ENCODE peak calls at places on chromosomes 13 and 19, in six cellular contexts. One of them, this sample, is unnamed. For H3K36me3, the result is how much of the 10 kb centered on the place peaks cover.

GRCh38 chr19:19464339-19465098 is 50.8 kb downstream of the TSSK6 start:
- DNase-seq in psoas muscle: peak
- DNase-seq in CD8-positive, alpha-beta T cell: no peak
- DNase-seq in endothelial cell of umbilical vein: peak
- DNase-seq in ovary: no peak
- DNase-seq in upper lobe of right lung: no peak
- DNase-seq in this sample: peak

GRCh38 chr19:52716578-52716977 is 18.3 kb downstream of the ZNF611 start:
- DNase-seq in endothelial cell of umbilical vein: no peak
- DNase-seq in CD8-positive, alpha-beta T cell: no peak
- DNase-seq in psoas muscle: no peak
- DNase-seq in upper lobe of right lung: no peak
- DNase-seq in ovary: no peak
- DNase-seq in this sample: no peak

GRCh38 chr13:77740931-77741586 is 43.6 kb downstream of the SLAIN1 start:
- DNase-seq in ovary: no peak
- DNase-seq in psoas muscle: no peak
- DNase-seq in endothelial cell of umbilical vein: no peak
- DNase-seq in upper lobe of right lung: no peak
- DNase-seq in CD8-positive, alpha-beta T cell: no peak
- DNase-seq in this sample: no peak

GRCh38 chr13:112783135-112783945 is 93.5 kb downstream of the ATP11A start:
- DNase-seq in ovary: peak
- DNase-seq in upper lobe of right lung: peak
- DNase-seq in CD8-positive, alpha-beta T cell: no peak
- DNase-seq in psoas muscle: no peak
- DNase-seq in endothelial cell of umbilical vein: no peak
- DNase-seq in this sample: peak

GRCh38 chr13:77359171-77359570 is 32.3 kb upstream of the MYCBP2 start:
- DNase-seq in CD8-positive, alpha-beta T cell: no peak
- DNase-seq in upper lobe of right lung: no peak
- DNase-seq in endothelial cell of umbilical vein: no peak
- DNase-seq in ovary: no peak
- DNase-seq in psoas muscle: no peak
- DNase-seq in this sample: no peak

GRCh38 chr13:48603375-48603774 is 50.4 kb upstream of the CYSLTR2 start:
- DNase-seq in endothelial cell of umbilical vein: no peak
- DNase-seq in CD8-positive, alpha-beta T cell: no peak
- DNase-seq in ovary: no peak
- DNase-seq in psoas muscle: no peak
- DNase-seq in upper lobe of right lung: no peak
- DNase-seq in this sample: no peak

GRCh38 chr19:54694648-54695047 is 29.6 kb upstream of the KIR3DL3 start:
- DNase-seq in upper lobe of right lung: no peak
- DNase-seq in endothelial cell of umbilical vein: no peak
- DNase-seq in psoas muscle: no peak
- DNase-seq in ovary: no peak
- DNase-seq in CD8-positive, alpha-beta T cell: no peak
- DNase-seq in this sample: no peak

GRCh38 chr19:33795370-33796163 is 1.1 kb upstream of the KCTD15 start:
- DNase-seq in ovary: peak
- DNase-seq in psoas muscle: peak
- DNase-seq in CD8-positive, alpha-beta T cell: no peak
- DNase-seq in upper lobe of right lung: peak
- DNase-seq in endothelial cell of umbilical vein: peak
- DNase-seq in this sample: peak

GRCh38 chr19:31166206-31166605 is 183.0 kb downstream of the TSHZ3 start:
- DNase-seq in psoas muscle: no peak
- DNase-seq in CD8-positive, alpha-beta T cell: no peak
- DNase-seq in endothelial cell of umbilical vein: no peak
- DNase-seq in ovary: no peak
- DNase-seq in upper lobe of right lung: no peak
- DNase-seq in this sample: no peak

GRCh38 chr19:46928951-46929350 is 68.2 kb downstream of the ARHGAP35 start:
- DNase-seq in CD8-positive, alpha-beta T cell: no peak
- DNase-seq in upper lobe of right lung: no peak
- DNase-seq in ovary: no peak
- DNase-seq in endothelial cell of umbilical vein: no peak
- DNase-seq in psoas muscle: no peak
- DNase-seq in this sample: no peak

GRCh38 chr13:33932765-33933406 is 114.9 kb downstream of the RFC3 start:
- DNase-seq in CD8-positive, alpha-beta T cell: no peak
- DNase-seq in upper lobe of right lung: no peak
- DNase-seq in endothelial cell of umbilical vein: no peak
- DNase-seq in ovary: no peak
- DNase-seq in psoas muscle: no peak
- DNase-seq in this sample: peak

GRCh38 chr19:55370305-55370988 is at the start of gene IL11:
- DNase-seq in upper lobe of right lung: no peak
- DNase-seq in CD8-positive, alpha-beta T cell: no peak
- DNase-seq in psoas muscle: no peak
- DNase-seq in ovary: no peak
- DNase-seq in endothelial cell of umbilical vein: no peak
- DNase-seq in this sample: peak

DNA sequence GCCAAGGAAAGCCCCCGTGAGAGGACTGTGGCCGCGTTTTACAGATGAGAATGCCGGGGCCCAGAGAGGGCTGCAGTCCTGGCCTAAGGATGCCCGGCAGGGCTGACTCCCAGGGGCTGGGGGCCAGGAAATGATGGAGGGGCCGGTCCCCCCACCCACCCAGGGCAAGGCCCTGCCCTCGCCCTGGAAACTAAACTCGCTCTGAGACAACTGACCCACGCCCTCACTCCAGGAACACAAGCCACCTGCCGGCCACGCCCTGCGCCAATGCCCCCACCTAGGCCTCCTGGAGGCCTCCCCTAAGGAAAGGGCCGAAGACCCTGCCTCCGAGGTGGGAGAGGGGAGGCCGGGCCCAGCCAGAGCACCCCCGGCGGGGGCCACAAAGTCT is 7.2 kb downstream of the ZBTB7A start:
- DNase-seq in ovary: no peak
- DNase-seq in CD8-positive, alpha-beta T cell: no peak
- DNase-seq in endothelial cell of umbilical vein: no peak
- DNase-seq in upper lobe of right lung: no peak
- DNase-seq in psoas muscle: no peak
- DNase-seq in this sample: no peak
- H3K4me3 ChIP-seq in ovary: peak
- H3K4me3 ChIP-seq in CD8-positive, alpha-beta T cell: no peak
- H3K4me3 ChIP-seq in endothelial cell of umbilical vein: no peak
- H3K4me3 ChIP-seq in upper lobe of right lung: peak
- H3K4me3 ChIP-seq in psoas muscle: peak
- H3K4me3 ChIP-seq in this sample: no peak

GRCh38 chr13:46600943-46601311 is 48.0 kb downstream of the LRCH1 start:
- DNase-seq in upper lobe of right lung: no peak
- DNase-seq in endothelial cell of umbilical vein: no peak
- DNase-seq in CD8-positive, alpha-beta T cell: no peak
- DNase-seq in ovary: no peak
- DNase-seq in psoas muscle: no peak
- DNase-seq in this sample: no peak
- H3K27ac ChIP-seq in upper lobe of right lung: no peak
- H3K27ac ChIP-seq in endothelial cell of umbilical vein: no peak
- H3K27ac ChIP-seq in CD8-positive, alpha-beta T cell: no peak
- H3K27ac ChIP-seq in ovary: no peak
- H3K27ac ChIP-seq in psoas muscle: no peak
- H3K27ac ChIP-seq in this sample: no peak

GRCh38 chr13:40982772-40983171 is 36.3 kb downstream of the ELF1 start:
- DNase-seq in endothelial cell of umbilical vein: peak
- DNase-seq in CD8-positive, alpha-beta T cell: peak
- DNase-seq in psoas muscle: no peak
- DNase-seq in ovary: no peak
- DNase-seq in upper lobe of right lung: no peak
- DNase-seq in this sample: peak

GRCh38 chr13:40981949-40982348 is 37.2 kb downstream of the ELF1 start:
- DNase-seq in upper lobe of right lung: no peak
- DNase-seq in psoas muscle: no peak
- DNase-seq in CD8-positive, alpha-beta T cell: no peak
- DNase-seq in ovary: no peak
- DNase-seq in endothelial cell of umbilical vein: peak
- DNase-seq in this sample: no peak

GRCh38 chr13:40979232-40979631 is 39.9 kb downstream of the ELF1 start:
- DNase-seq in CD8-positive, alpha-beta T cell: no peak
- DNase-seq in psoas muscle: no peak
- DNase-seq in upper lobe of right lung: no peak
- DNase-seq in endothelial cell of umbilical vein: peak
- DNase-seq in ovary: no peak
- DNase-seq in this sample: no peak

GRCh38 chr13:40981361-40981760 is 37.8 kb downstream of the ELF1 start:
- DNase-seq in CD8-positive, alpha-beta T cell: no peak
- DNase-seq in endothelial cell of umbilical vein: peak
- DNase-seq in psoas muscle: no peak
- DNase-seq in ovary: no peak
- DNase-seq in upper lobe of right lung: no peak
- DNase-seq in this sample: no peak

GRCh38 chr13:40980466-40980865 is 38.6 kb downstream of the ELF1 start:
- DNase-seq in upper lobe of right lung: no peak
- DNase-seq in endothelial cell of umbilical vein: peak
- DNase-seq in CD8-positive, alpha-beta T cell: no peak
- DNase-seq in psoas muscle: no peak
- DNase-seq in ovary: no peak
- DNase-seq in this sample: no peak
- H3K36me3 ChIP-seq in upper lobe of right lung: under half
- H3K36me3 ChIP-seq in endothelial cell of umbilical vein: under half
- H3K36me3 ChIP-seq in CD8-positive, alpha-beta T cell: under half
- H3K36me3 ChIP-seq in psoas muscle: under half
- H3K36me3 ChIP-seq in ovary: under half
- H3K36me3 ChIP-seq in this sample: under half

GRCh38 chr19:3664879-3665642 is 35.2 kb downstream of the PIP5K1C start:
- DNase-seq in CD8-positive, alpha-beta T cell: no peak
- DNase-seq in endothelial cell of umbilical vein: no peak
- DNase-seq in ovary: no peak
- DNase-seq in upper lobe of right lung: no peak
- DNase-seq in psoas muscle: no peak
- DNase-seq in this sample: no peak
- H3K4me3 ChIP-seq in CD8-positive, alpha-beta T cell: no peak
- H3K4me3 ChIP-seq in endothelial cell of umbilical vein: no peak
- H3K4me3 ChIP-seq in ovary: no peak
- H3K4me3 ChIP-seq in upper lobe of right lung: no peak
- H3K4me3 ChIP-seq in psoas muscle: no peak
- H3K4me3 ChIP-seq in this sample: no peak

GRCh38 chr13:20843177-20843576 is 59.4 kb downstream of the XPO4 start:
- DNase-seq in CD8-positive, alpha-beta T cell: no peak
- DNase-seq in ovary: no peak
- DNase-seq in psoas muscle: no peak
- DNase-seq in endothelial cell of umbilical vein: peak
- DNase-seq in upper lobe of right lung: no peak
- DNase-seq in this sample: no peak

GRCh38 chr13:20848203-20848602 is 54.3 kb downstream of the XPO4 start:
- DNase-seq in psoas muscle: no peak
- DNase-seq in CD8-positive, alpha-beta T cell: no peak
- DNase-seq in ovary: no peak
- DNase-seq in upper lobe of right lung: no peak
- DNase-seq in endothelial cell of umbilical vein: no peak
- DNase-seq in this sample: no peak

GRCh38 chr13:20847298-20847697 is 55.2 kb downstream of the XPO4 start:
- DNase-seq in psoas muscle: no peak
- DNase-seq in ovary: no peak
- DNase-seq in upper lobe of right lung: no peak
- DNase-seq in CD8-positive, alpha-beta T cell: no peak
- DNase-seq in endothelial cell of umbilical vein: no peak
- DNase-seq in this sample: peak

GRCh38 chr13:20851844-20852402 is 50.6 kb downstream of the XPO4 start:
- DNase-seq in CD8-positive, alpha-beta T cell: no peak
- DNase-seq in psoas muscle: no peak
- DNase-seq in ovary: no peak
- DNase-seq in upper lobe of right lung: peak
- DNase-seq in endothelial cell of umbilical vein: no peak
- DNase-seq in this sample: no peak

GRCh38 chr13:20848944-20849343 is 53.6 kb downstream of the XPO4 start:
- DNase-seq in ovary: no peak
- DNase-seq in upper lobe of right lung: no peak
- DNase-seq in endothelial cell of umbilical vein: no peak
- DNase-seq in psoas muscle: no peak
- DNase-seq in CD8-positive, alpha-beta T cell: no peak
- DNase-seq in this sample: no peak
- H3K27ac ChIP-seq in ovary: no peak
- H3K27ac ChIP-seq in upper lobe of right lung: no peak
- H3K27ac ChIP-seq in endothelial cell of umbilical vein: no peak
- H3K27ac ChIP-seq in psoas muscle: peak
- H3K27ac ChIP-seq in CD8-positive, alpha-beta T cell: no peak
- H3K27ac ChIP-seq in this sample: no peak

DNA sequence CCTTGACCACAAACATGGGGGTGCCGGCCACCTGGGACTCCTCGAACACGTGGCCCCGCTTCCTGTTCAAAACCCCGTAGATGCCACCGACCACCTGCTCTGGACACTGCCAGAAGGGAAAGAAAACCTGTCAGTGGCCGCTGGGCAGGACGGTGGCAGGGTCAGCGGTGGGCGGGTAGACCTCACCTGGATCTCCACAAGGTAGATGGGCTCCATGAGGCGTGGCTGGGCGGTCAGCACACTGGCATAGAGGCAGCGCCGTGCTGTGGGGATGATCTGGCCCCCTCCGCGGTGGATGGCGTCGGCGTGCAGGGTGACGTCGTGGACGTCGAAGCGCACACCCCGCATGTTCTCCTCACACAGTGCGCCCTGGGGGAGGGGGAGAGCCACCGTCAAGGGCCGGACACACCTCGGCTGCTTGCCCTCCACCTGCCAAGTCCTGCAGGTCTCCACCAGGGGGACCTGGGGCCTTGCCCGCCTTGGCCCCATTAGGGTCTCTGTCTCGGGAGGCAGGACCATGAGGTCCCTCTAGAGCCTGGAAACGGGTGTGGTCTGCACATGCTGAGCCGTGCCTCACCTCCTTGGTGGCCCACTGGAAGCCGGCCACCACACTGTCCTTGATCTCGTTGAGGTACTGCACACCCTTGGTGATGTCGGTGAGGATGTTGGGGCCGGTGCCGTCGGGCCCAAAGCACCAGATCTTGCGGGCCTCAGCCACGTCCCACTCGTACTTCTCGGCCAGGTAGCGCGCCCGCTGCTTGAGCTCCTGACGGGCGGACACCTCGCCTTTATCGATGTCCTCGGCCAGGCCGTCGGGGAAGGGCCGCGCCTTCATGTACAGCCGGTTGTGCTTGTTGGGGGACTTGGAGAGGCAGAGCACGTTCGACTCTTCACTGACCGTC is 6.6 kb upstream of the DAPK3 start:
- DNase-seq in CD8-positive, alpha-beta T cell: no peak
- DNase-seq in ovary: peak
- DNase-seq in psoas muscle: peak
- DNase-seq in endothelial cell of umbilical vein: no peak
- DNase-seq in upper lobe of right lung: no peak
- DNase-seq in this sample: no peak
- H3K36me3 ChIP-seq in CD8-positive, alpha-beta T cell: half or more
- H3K36me3 ChIP-seq in ovary: under half
- H3K36me3 ChIP-seq in psoas muscle: under half
- H3K36me3 ChIP-seq in endothelial cell of umbilical vein: half or more
- H3K36me3 ChIP-seq in upper lobe of right lung: half or more
- H3K36me3 ChIP-seq in this sample: half or more

GRCh38 chr19:49450405-49450804 is 1.2 kb downstream of the PIH1D1 start:
- DNase-seq in CD8-positive, alpha-beta T cell: no peak
- DNase-seq in endothelial cell of umbilical vein: no peak
- DNase-seq in ovary: no peak
- DNase-seq in psoas muscle: no peak
- DNase-seq in upper lobe of right lung: no peak
- DNase-seq in this sample: no peak
- H3K4me3 ChIP-seq in CD8-positive, alpha-beta T cell: no peak
- H3K4me3 ChIP-seq in endothelial cell of umbilical vein: no peak
- H3K4me3 ChIP-seq in ovary: no peak
- H3K4me3 ChIP-seq in psoas muscle: peak
- H3K4me3 ChIP-seq in upper lobe of right lung: peak
- H3K4me3 ChIP-seq in this sample: no peak